ENCODE peak calls at places on chromosome 17, in six cellular contexts. E is fibroblast of the aortic adventitia; K is progenitor cell of endocrine pancreas; D is Peyer's patch; P is activated CD8-positive, alpha-beta T cell treated with anti-CD3 and anti-CD28 coated beads for 36 hours; Z is left ventricle myocardium inferior. N is an unnamed sample.

GRCh38 chr17:4519361-4519788 is 20.7 kb downstream of the SPNS2 start:
- DNase-seq in Z (peak), K (no peak), D (no peak), E (no peak), P (no peak), N (no peak)

GRCh38 chr17:47013341-47013740 is 34.3 kb upstream of the RPRML start:
- DNase-seq in E (no peak), D (no peak), Z (no peak), K (no peak), P (no peak), N (no peak)

GRCh38 chr17:82105882-82106696 is 8.1 kb upstream of the FASN start:
- DNase-seq in D (peak), K (peak), E (no peak), P (peak), Z (no peak), N (peak)

GRCh38 chr17:48457080-48457836 is 27.2 kb upstream of the SKAP1 start:
- DNase-seq in K (peak), E (peak), Z (peak), D (peak), P (peak), N (peak)

GRCh38 chr17:13759936-13760335 is 158.2 kb upstream of the HS3ST3A1 start:
- DNase-seq in P (no peak), E (no peak), D (no peak), K (no peak), Z (no peak), N (no peak)

GRCh38 chr17:144936-145670 is 7.7 kb downstream of the SCGB1C2 start:
- DNase-seq in E (no peak), D (peak), K (peak), Z (peak), P (no peak), N (peak)

GRCh38 chr17:80859004-80859941 is 132.4 kb upstream of the CHMP6 start:
- DNase-seq in Z (peak), D (no peak), P (no peak), E (peak), K (no peak), N (no peak)

GRCh38 chr17:75601057-75601987 is 13.7 kb downstream of the MYO15B start:
- DNase-seq in D (peak), Z (peak), P (peak), K (peak), E (peak), N (peak)

GRCh38 chr17:9200699-9201359 is 179.5 kb downstream of the NTN1 start:
- DNase-seq in P (no peak), Z (no peak), D (no peak), K (no peak), E (no peak), N (no peak)

GRCh38 chr17:47905221-47905733 is 9.2 kb downstream of the SP2 start:
- DNase-seq in Z (peak), D (no peak), P (no peak), K (no peak), E (peak), N (no peak)

GRCh38 chr17:61404702-61405046 is 5.0 kb downstream of the TBX2 start:
- DNase-seq in P (no peak), D (no peak), E (no peak), K (no peak), Z (no peak), N (no peak)

GRCh38 chr17:69961488-69962145 is 113.4 kb upstream of the KCNJ16 start:
- DNase-seq in P (no peak), D (no peak), E (peak), K (no peak), Z (no peak), N (no peak)

GRCh38 chr17:21374455-21375161 is 1.5 kb upstream of the KCNJ12 start:
- DNase-seq in Z (no peak), D (no peak), P (no peak), K (no peak), E (no peak), N (no peak)

GRCh38 chr17:41520821-41521521 is 2.3 kb upstream of the KRT15 start:
- DNase-seq in K (no peak), Z (no peak), E (no peak), D (peak), P (no peak), N (no peak)

GRCh38 chr17:61635913-61636432 is 45.0 kb upstream of the NACA2 start:
- DNase-seq in E (peak), Z (no peak), P (peak), K (peak), D (peak), N (peak)

GRCh38 chr17:58534901-58535421 is 20.5 kb upstream of the MTMR4 start:
- DNase-seq in E (peak), D (no peak), P (no peak), K (no peak), Z (peak), N (no peak)

GRCh38 chr17:69539781-69540319 is 125.4 kb downstream of the MAP2K6 start:
- DNase-seq in D (no peak), Z (no peak), E (peak), K (no peak), P (no peak), N (no peak)

DNA sequence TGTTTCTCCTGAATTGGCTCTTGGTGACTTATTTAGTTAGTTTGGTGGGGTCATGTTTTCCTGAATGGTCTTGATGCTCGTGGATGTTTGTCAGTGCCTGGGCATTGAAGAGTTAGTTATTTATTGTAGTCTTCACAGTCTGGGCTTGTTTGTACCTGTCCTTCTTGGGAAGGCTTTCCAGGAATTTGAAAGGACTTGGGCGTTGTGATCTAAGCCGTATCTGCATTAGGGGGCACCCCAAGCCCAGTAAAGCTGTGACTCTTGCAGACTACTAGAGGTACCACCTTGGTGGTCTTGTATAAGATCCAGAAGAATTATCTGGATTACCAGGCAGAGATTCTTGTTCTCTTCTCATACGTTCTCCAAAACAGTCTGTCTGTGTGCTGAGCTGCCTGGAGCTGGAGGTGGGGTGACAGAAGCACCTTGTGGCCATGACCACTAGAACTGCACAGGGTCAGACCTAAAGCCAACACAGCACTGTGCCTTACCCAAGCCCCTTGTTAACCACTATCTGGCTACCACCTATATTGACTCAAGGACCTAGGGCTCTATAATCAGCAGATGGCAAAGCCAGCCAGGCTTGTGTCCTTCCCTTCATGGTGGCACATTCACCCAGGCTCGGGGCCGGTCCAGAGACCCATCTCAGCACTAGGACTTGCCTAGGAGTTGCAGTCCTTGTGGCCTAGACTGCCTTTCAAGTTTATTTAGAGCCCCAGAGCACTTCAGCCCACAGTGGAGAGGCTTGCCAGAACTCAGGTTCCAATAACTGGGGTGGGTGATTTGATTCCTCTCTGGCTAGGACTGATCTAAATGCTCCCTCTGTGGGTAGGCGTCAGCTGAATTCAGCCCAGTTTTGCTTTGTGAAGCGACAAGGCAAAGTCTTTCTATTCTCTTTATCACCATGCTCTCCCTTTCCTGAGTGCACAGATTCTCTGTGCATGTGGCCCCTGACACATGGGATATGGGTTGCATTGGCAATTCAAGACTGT is 11.0 kb downstream of the RNF135 start:
- DNase-seq in Z (no peak), P (no peak), K (no peak), D (no peak), E (no peak), N (no peak)
- TF ChIP-seq CTCF in Z (no peak), P (no peak), K (no peak), D (no peak), E (no peak), N (no peak)

GRCh38 chr17:27747462-27748359 is 52.6 kb downstream of the NOS2 start:
- DNase-seq in K (no peak), E (no peak), Z (no peak), P (no peak), D (no peak), N (no peak)
- TF ChIP-seq CTCF in K (peak), E (peak), Z (no peak), P (no peak), D (no peak), N (no peak)

DNA sequence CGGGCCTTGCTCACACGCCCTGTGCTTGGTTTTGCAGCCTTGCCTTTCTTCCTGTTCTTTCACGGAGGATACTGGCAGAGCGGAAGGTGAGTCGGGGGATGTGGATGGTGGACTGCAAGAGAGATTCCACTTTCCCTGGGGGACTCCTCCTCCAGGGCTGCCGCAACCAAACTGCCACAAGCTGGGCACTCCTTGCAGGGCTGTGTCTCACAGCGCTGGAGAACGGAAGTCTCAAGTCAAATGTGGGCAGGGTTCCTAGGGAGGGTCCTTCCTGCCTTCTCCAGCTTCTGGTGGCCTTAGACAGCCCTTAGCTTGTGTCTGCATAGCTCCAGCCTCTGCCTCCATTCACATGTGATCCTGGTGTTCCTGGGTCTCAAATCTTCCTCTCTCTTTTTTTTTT is 11.4 kb upstream of the BIRC5 start:
- DNase-seq in K (no peak), Z (no peak), P (no peak), E (no peak), D (no peak), N (no peak)
- TF ChIP-seq CTCF in K (no peak), Z (no peak), P (no peak), E (no peak), D (no peak), N (no peak)

GRCh38 chr17:79788989-79789942 is 7.6 kb downstream of the CBX8 start:
- DNase-seq in K (no peak), E (no peak), Z (no peak), D (no peak), P (no peak), N (no peak)
- TF ChIP-seq CTCF in K (no peak), E (no peak), Z (no peak), D (no peak), P (no peak), N (no peak)

GRCh38 chr17:7932949-7933348 is 943 bp downstream of the CNTROB start:
- DNase-seq in P (peak), E (peak), K (no peak), Z (no peak), D (peak), N (peak)
- TF ChIP-seq CTCF in P (no peak), E (peak), K (no peak), Z (no peak), D (no peak), N (no peak)

DNA sequence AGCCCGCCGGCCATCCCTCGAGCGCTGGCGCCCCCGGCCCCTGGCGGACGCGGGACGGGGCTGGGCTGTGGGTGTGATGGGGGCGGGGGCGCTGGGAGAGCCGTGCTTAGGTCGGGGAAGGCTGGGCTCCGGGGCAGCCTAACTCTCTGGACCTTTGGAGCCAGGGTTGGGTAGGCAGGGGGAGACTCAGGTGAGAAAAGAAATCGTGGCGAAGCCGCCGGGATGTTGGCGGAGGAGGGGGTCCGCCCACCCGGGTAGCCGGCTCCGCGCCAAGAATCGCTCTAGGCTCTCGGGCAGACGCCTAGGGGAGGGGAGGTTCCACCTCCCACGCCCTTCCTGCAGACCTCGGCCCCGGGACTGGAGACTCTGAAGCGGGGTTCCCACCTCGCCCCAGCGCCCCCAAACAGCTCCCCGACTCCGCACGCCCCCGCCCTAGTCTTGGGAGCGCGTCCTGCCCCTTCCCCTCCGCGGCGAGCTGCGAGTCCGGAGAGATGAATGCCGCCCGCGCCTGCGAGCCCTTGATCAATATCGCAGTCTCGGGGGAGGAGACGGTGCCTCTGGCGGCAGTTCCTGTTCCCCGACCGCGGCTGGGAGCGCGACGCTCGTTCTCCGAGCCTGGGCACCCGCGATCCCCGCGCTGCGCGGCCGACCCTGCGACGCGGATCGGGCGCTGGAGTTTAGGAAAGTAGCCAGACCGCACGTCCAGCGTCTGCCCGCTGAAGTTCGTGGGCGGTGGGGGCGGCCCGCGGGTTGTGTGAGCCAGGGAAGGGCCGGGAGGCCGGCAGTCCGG is 658 bp downstream of the CRHR1 start:
- DNase-seq in E (no peak), P (peak), D (peak), Z (peak), K (peak), N (no peak)
- TF ChIP-seq CTCF in E (no peak), P (no peak), D (no peak), Z (no peak), K (no peak), N (no peak)

GRCh38 chr17:3447625-3448024 is 14.0 kb upstream of the OR1E2 start:
- DNase-seq in K (no peak), E (no peak), P (peak), Z (no peak), D (no peak), N (no peak)
- TF ChIP-seq CTCF in K (no peak), E (no peak), P (no peak), Z (no peak), D (peak), N (no peak)

GRCh38 chr17:83108709-83109108 is 29.3 kb downstream of the METRNL start:
- DNase-seq in D (no peak), P (no peak), E (no peak), K (no peak), Z (no peak), N (no peak)

GRCh38 chr17:83109386-83109785 is 30.0 kb downstream of the METRNL start:
- DNase-seq in K (no peak), Z (no peak), E (no peak), D (no peak), P (no peak), N (no peak)

GRCh38 chr17:83109793-83110645 is 30.6 kb downstream of the METRNL start:
- DNase-seq in Z (peak), P (no peak), E (peak), D (peak), K (no peak), N (no peak)

GRCh38 chr17:83111516-83112282 is 32.3 kb downstream of the METRNL start:
- DNase-seq in P (no peak), D (no peak), E (no peak), Z (no peak), K (no peak), N (no peak)

GRCh38 chr17:83110755-83111154 is 31.3 kb downstream of the METRNL start:
- DNase-seq in D (no peak), E (peak), K (no peak), Z (no peak), P (no peak), N (no peak)
- TF ChIP-seq CTCF in D (no peak), E (no peak), K (no peak), Z (no peak), P (no peak), N (no peak)

DNA sequence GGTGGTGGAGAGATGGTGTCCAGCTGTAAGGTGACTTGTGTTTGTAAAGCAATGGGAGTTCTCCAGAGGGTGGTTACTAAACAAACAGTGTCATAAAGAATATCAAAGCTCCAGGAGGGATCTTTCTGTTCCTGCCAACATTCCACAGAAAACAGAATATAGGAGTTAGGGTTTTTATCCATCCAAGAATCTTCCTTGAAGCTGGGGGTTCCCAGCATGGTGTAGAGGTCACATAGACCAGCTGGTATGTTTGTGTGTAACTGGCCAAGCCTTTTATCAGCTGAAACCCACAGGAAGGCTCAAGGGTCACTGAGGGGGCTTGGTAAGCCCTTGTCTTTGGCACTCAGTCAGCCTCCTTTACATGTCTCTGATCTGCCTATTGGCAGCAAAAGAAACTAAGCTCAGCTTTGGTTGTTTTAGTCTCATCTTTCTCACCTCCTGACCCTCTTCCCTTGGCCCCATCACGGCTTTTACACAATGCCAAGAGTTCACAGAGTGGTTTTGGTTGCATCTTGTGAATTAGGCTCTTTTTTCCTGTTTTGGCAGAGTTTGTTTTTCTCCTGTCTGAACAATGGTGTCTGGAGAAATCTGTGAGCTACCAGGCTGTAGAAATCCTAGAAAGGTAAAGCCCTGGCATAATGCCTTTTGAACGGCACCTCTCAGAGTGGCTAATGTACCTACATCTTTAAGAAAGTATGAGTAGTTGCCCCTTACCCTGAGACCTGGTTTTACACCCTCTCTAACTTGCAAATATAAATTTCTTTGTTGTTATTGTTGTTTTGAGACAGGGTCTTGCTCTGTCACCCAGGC is 4.6 kb downstream of the CNTD1 start:
- DNase-seq in D (no peak), E (peak), K (no peak), P (no peak), Z (no peak), N (no peak)
- TF ChIP-seq CTCF in D (no peak), E (no peak), K (no peak), P (no peak), Z (no peak), N (no peak)

GRCh38 chr17:66985338-66985737 is 20.8 kb downstream of the CACNG4 start:
- DNase-seq in Z (no peak), E (no peak), P (peak), K (no peak), D (no peak), N (no peak)
- TF ChIP-seq CTCF in Z (no peak), E (no peak), P (no peak), K (no peak), D (no peak), N (no peak)

N was measured in natural killer cell.